ENCODE peak calls at places on chromosome 10, in eight cellular contexts. P is neural progenitor cell; D is Panc1; Z is A549; A is SK-N-SH; H is fibroblast of lung; F is ovary; L is CD8-positive, alpha-beta memory T cell. Q is an unnamed sample.
A peak's percentile ranks its signal among the peaks of the same experiment; 100 is the strongest.

GRCh38 chr10:5532231-5532605 is 7.5 kb downstream of the CALML3 start:
- DNase-seq in P (no peak), D (no peak), Z (no peak), A (no peak), H (no peak), F (no peak), L (no peak), Q (no peak)

GRCh38 chr10:123446449-123447156 is 219.6 kb upstream of the GPR26 start:
- DNase-seq in P (no peak), D (no peak), Z (no peak), A (no peak), H (no peak), F (no peak), L (no peak), Q (no peak)

GRCh38 chr10:79145517-79146470 is 77.0 kb downstream of the ZMIZ1 start:
- DNase-seq in P (no peak), D (no peak), Z (no peak), A (no peak), H (no peak), F (no peak), L (no peak), Q (no peak)

GRCh38 chr10:132489053-132489703 is 48.4 kb upstream of the INPP5A start:
- DNase-seq in P (no peak), D (no peak), Z (no peak), A (no peak), H (peak; percentile 56), F (peak; percentile 35), L (no peak), Q (no peak)

GRCh38 chr10:29212597-29212996 is 76.3 kb upstream of the LYZL1 start:
- DNase-seq in P (no peak), D (no peak), Z (no peak), A (no peak), H (no peak), F (no peak), L (no peak), Q (no peak)

GRCh38 chr10:115628616-115629015 is 535.5 kb downstream of the ATRNL1 start:
- DNase-seq in P (no peak), D (no peak), Z (no peak), A (no peak), H (no peak), F (no peak), L (no peak), Q (no peak)

GRCh38 chr10:6014241-6014761 is 37.0 kb upstream of the IL15RA start:
- DNase-seq in P (peak; percentile 54), D (peak; percentile 13), Z (peak; percentile 55), A (peak; percentile 52), H (peak; percentile 58), F (no peak), L (peak; percentile 77), Q (peak; percentile 51)

GRCh38 chr10:35058134-35058533 is 32.0 kb downstream of the CUL2 start:
- DNase-seq in P (no peak), D (no peak), Z (peak; percentile 44), A (no peak), H (peak; percentile 83), F (no peak), L (no peak), Q (no peak)

GRCh38 chr10:64313967-64314366 is 792.8 kb downstream of the REEP3 start:
- DNase-seq in P (no peak), D (no peak), Z (no peak), A (no peak), H (no peak), F (no peak), L (no peak), Q (no peak)

GRCh38 chr10:31708513-31708912 is 220.1 kb downstream of the ARHGAP12 start:
- DNase-seq in P (peak; percentile 22), D (no peak), Z (no peak), A (no peak), H (no peak), F (no peak), L (no peak), Q (no peak)

GRCh38 chr10:66362522-66362921 is 563.3 kb upstream of the LRRTM3 start:
- DNase-seq in P (no peak), D (no peak), Z (no peak), A (no peak), H (no peak), F (no peak), L (no peak), Q (no peak)

GRCh38 chr10:787933-788651 is 98.6 kb upstream of the DIP2C start:
- DNase-seq in P (no peak), D (no peak), Z (no peak), A (peak; percentile 21), H (peak; percentile 76), F (peak; percentile 47), L (no peak), Q (no peak)

GRCh38 chr10:6597478-6597877 is 17.4 kb upstream of the PRKCQ start:
- DNase-seq in P (no peak), D (no peak), Z (no peak), A (no peak), H (no peak), F (no peak), L (no peak), Q (no peak)

GRCh38 chr10:15223174-15223573 is 54.7 kb upstream of the NMT2 start:
- DNase-seq in P (no peak), D (no peak), Z (no peak), A (no peak), H (peak; percentile 71), F (no peak), L (no peak), Q (peak; percentile 89)

GRCh38 chr10:15220426-15220825 is 51.9 kb upstream of the NMT2 start:
- DNase-seq in P (no peak), D (no peak), Z (no peak), A (no peak), H (no peak), F (no peak), L (no peak), Q (no peak)

GRCh38 chr10:15224948-15225347 is 56.5 kb upstream of the NMT2 start:
- DNase-seq in P (no peak), D (no peak), Z (no peak), A (no peak), H (no peak), F (no peak), L (no peak), Q (no peak)

GRCh38 chr10:15225511-15225910 is 57.0 kb upstream of the NMT2 start:
- DNase-seq in P (no peak), D (no peak), Z (no peak), A (no peak), H (no peak), F (no peak), L (no peak), Q (no peak)

GRCh38 chr10:15222511-15222910 is 54.0 kb upstream of the NMT2 start:
- DNase-seq in P (no peak), D (no peak), Z (no peak), A (no peak), H (no peak), F (no peak), L (no peak), Q (no peak)
- H3K4me1 ChIP-seq in P (no peaks in the 10 kb centered on the region), D (no peaks in the 10 kb centered on the region), Z (no peaks in the 10 kb centered on the region), A (no peaks in the 10 kb centered on the region), H (no peaks in the 10 kb centered on the region), F (no peaks in the 10 kb centered on the region), L (no peaks in the 10 kb centered on the region), Q (no peaks in the 10 kb centered on the region)

GRCh38 chr10:110403593-110403992 is 94.1 kb upstream of the DUSP5 start:
- DNase-seq in P (no peak), D (no peak), Z (no peak), A (no peak), H (no peak), F (no peak), L (no peak), Q (no peak)

GRCh38 chr10:110407301-110408170 is 90.2 kb upstream of the DUSP5 start:
- DNase-seq in P (no peak), D (no peak), Z (no peak), A (no peak), H (no peak), F (no peak), L (no peak), Q (no peak)

GRCh38 chr10:110404374-110404773 is 93.3 kb upstream of the DUSP5 start:
- DNase-seq in P (no peak), D (no peak), Z (no peak), A (no peak), H (peak; percentile 80), F (no peak), L (no peak), Q (no peak)

GRCh38 chr10:110404825-110405224 is 92.9 kb upstream of the DUSP5 start:
- DNase-seq in P (no peak), D (no peak), Z (no peak), A (no peak), H (no peak), F (no peak), L (no peak), Q (no peak)

GRCh38 chr10:110405401-110405800 is 92.3 kb upstream of the DUSP5 start:
- DNase-seq in P (no peak), D (no peak), Z (no peak), A (no peak), H (no peak), F (no peak), L (no peak), Q (no peak)
- H3K4me1 ChIP-seq in P (no peaks in the 10 kb centered on the region), D (no peaks in the 10 kb centered on the region), Z (peaks cover 56% of the 10 kb centered on the region), A (peaks cover 30% of the 10 kb centered on the region), H (peaks cover 20% of the 10 kb centered on the region), F (no peaks in the 10 kb centered on the region), L (no peaks in the 10 kb centered on the region), Q (peaks cover 29% of the 10 kb centered on the region)

GRCh38 chr10:77922551-77923179 is 3.9 kb downstream of the DLG5 start:
- DNase-seq in P (no peak), D (no peak), Z (no peak), A (no peak), H (no peak), F (no peak), L (no peak), Q (no peak)
- H3K4me1 ChIP-seq in P (peaks cover 20% of the 10 kb centered on the region), D (peaks cover 50% of the 10 kb centered on the region), Z (peaks cover 62% of the 10 kb centered on the region), A (peaks cover 42% of the 10 kb centered on the region), H (peaks cover 16% of the 10 kb centered on the region), F (peaks cover 25% of the 10 kb centered on the region), L (no peaks in the 10 kb centered on the region), Q (peaks cover 16% of the 10 kb centered on the region)

DNA sequence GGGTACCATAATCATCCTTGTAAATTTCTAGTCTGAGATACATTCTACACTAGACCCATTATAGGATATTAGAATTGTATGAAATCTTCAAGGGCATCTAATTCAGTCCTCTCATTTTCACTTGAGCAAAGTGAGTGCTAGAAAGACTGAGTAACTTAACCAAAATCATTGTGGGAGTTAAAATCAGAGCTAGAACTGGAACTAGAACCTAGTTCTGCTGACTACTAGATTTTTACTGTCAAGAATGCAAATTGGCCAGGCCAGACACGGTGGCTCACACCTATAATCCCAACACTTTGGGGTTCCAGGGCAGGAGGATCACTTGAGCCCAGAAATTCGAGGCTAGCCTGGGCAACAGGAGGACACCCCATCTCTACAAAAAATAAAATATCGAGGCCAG is 53.9 kb downstream of the ADD3 start:
- DNase-seq in P (no peak), D (no peak), Z (no peak), A (no peak), H (no peak), F (no peak), L (no peak), Q (no peak)
- H3K4me1 ChIP-seq in P (peaks cover 7% of the 10 kb centered on the region), D (no peaks in the 10 kb centered on the region), Z (no peaks in the 10 kb centered on the region), A (peaks cover 2% of the 10 kb centered on the region), H (peaks cover 4% of the 10 kb centered on the region), F (peaks cover 10% of the 10 kb centered on the region), L (peaks cover 92% of the 10 kb centered on the region), Q (peaks cover 23% of the 10 kb centered on the region)

DNA sequence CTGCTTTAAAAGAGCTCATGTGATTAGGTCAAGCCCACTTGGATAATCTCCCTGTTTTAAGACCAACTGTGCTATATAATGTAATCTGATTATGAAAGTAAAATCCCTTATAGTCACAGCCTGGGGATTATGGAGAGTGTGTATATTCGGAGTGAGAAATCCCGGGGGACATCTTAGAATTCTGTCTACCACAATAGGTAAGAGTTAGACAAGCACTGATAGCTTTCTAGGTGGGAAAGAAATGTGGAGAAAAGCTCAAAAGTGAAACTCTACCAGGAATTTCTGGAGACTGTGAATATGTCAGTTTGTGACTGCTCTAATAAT is 2.9 kb upstream of the VCL start:
- DNase-seq in P (no peak), D (no peak), Z (no peak), A (no peak), H (no peak), F (no peak), L (no peak), Q (no peak)
- H3K4me1 ChIP-seq in P (peaks cover 21% of the 10 kb centered on the region), D (peaks cover 18% of the 10 kb centered on the region), Z (peaks cover 6% of the 10 kb centered on the region), A (peaks cover 5% of the 10 kb centered on the region), H (no peaks in the 10 kb centered on the region), F (no peaks in the 10 kb centered on the region), L (peaks cover 48% of the 10 kb centered on the region), Q (peaks cover 3% of the 10 kb centered on the region)

Q was measured in cardiac muscle cell.